ENCODE peak calls at places on chromosomes 11 and 22, in ten cellular contexts. One of them, this sample, is unnamed. For H3K4me1, the result is how much of the 10 kb centered on the place peaks cover.

GRCh38 chr22:43127166-43127908 is 15.9 kb downstream of the MCAT start:
- DNase-seq in Karpas-422: no peak
- DNase-seq in fibroblast of lung: no peak
- DNase-seq in colonic mucosa: peak
- DNase-seq in pancreas: no peak
- DNase-seq in tibial artery: no peak
- DNase-seq in mammary epithelial cell: peak
- DNase-seq in cardiac muscle cell: no peak
- DNase-seq in naive thymus-derived CD4-positive, alpha-beta T cell: no peak
- DNase-seq in thoracic aorta: no peak
- DNase-seq in this sample: no peak

GRCh38 chr22:43337385-43337784 is 5.8 kb downstream of the SCUBE1 start:
- DNase-seq in cardiac muscle cell: peak
- DNase-seq in mammary epithelial cell: no peak
- DNase-seq in tibial artery: no peak
- DNase-seq in naive thymus-derived CD4-positive, alpha-beta T cell: no peak
- DNase-seq in pancreas: no peak
- DNase-seq in fibroblast of lung: no peak
- DNase-seq in colonic mucosa: no peak
- DNase-seq in Karpas-422: no peak
- DNase-seq in thoracic aorta: no peak
- DNase-seq in this sample: no peak

GRCh38 chr11:78350646-78351165 is 66.9 kb downstream of the GAB2 start:
- DNase-seq in tibial artery: no peak
- DNase-seq in thoracic aorta: no peak
- DNase-seq in naive thymus-derived CD4-positive, alpha-beta T cell: no peak
- DNase-seq in pancreas: no peak
- DNase-seq in Karpas-422: peak
- DNase-seq in mammary epithelial cell: no peak
- DNase-seq in fibroblast of lung: peak
- DNase-seq in cardiac muscle cell: peak
- DNase-seq in colonic mucosa: peak
- DNase-seq in this sample: no peak

GRCh38 chr11:20008870-20009644 is 151.2 kb downstream of the DBX1 start:
- DNase-seq in mammary epithelial cell: no peak
- DNase-seq in cardiac muscle cell: no peak
- DNase-seq in tibial artery: no peak
- DNase-seq in thoracic aorta: no peak
- DNase-seq in naive thymus-derived CD4-positive, alpha-beta T cell: no peak
- DNase-seq in colonic mucosa: no peak
- DNase-seq in pancreas: no peak
- DNase-seq in fibroblast of lung: no peak
- DNase-seq in Karpas-422: no peak
- DNase-seq in this sample: no peak

GRCh38 chr22:37220543-37220968 is 8.3 kb upstream of the SSTR3 start:
- DNase-seq in mammary epithelial cell: no peak
- DNase-seq in fibroblast of lung: no peak
- DNase-seq in pancreas: no peak
- DNase-seq in tibial artery: no peak
- DNase-seq in naive thymus-derived CD4-positive, alpha-beta T cell: peak
- DNase-seq in colonic mucosa: no peak
- DNase-seq in cardiac muscle cell: peak
- DNase-seq in thoracic aorta: no peak
- DNase-seq in Karpas-422: no peak
- DNase-seq in this sample: peak

GRCh38 chr22:20459152-20459542 is 21.5 kb upstream of the SCARF2 start:
- DNase-seq in tibial artery: no peak
- DNase-seq in cardiac muscle cell: no peak
- DNase-seq in colonic mucosa: no peak
- DNase-seq in Karpas-422: no peak
- DNase-seq in mammary epithelial cell: no peak
- DNase-seq in fibroblast of lung: no peak
- DNase-seq in thoracic aorta: no peak
- DNase-seq in naive thymus-derived CD4-positive, alpha-beta T cell: no peak
- DNase-seq in pancreas: no peak
- DNase-seq in this sample: no peak

GRCh38 chr11:117145393-117145761 is 1.3 kb downstream of the PAFAH1B2 start:
- DNase-seq in colonic mucosa: peak
- DNase-seq in thoracic aorta: no peak
- DNase-seq in tibial artery: no peak
- DNase-seq in pancreas: no peak
- DNase-seq in mammary epithelial cell: peak
- DNase-seq in Karpas-422: no peak
- DNase-seq in cardiac muscle cell: peak
- DNase-seq in fibroblast of lung: peak
- DNase-seq in naive thymus-derived CD4-positive, alpha-beta T cell: peak
- DNase-seq in this sample: peak

GRCh38 chr11:19091366-19091765 is 25.6 kb upstream of the ZDHHC13 start:
- DNase-seq in Karpas-422: no peak
- DNase-seq in fibroblast of lung: no peak
- DNase-seq in cardiac muscle cell: no peak
- DNase-seq in tibial artery: no peak
- DNase-seq in naive thymus-derived CD4-positive, alpha-beta T cell: no peak
- DNase-seq in thoracic aorta: no peak
- DNase-seq in colonic mucosa: no peak
- DNase-seq in mammary epithelial cell: peak
- DNase-seq in pancreas: no peak
- DNase-seq in this sample: no peak

DNA sequence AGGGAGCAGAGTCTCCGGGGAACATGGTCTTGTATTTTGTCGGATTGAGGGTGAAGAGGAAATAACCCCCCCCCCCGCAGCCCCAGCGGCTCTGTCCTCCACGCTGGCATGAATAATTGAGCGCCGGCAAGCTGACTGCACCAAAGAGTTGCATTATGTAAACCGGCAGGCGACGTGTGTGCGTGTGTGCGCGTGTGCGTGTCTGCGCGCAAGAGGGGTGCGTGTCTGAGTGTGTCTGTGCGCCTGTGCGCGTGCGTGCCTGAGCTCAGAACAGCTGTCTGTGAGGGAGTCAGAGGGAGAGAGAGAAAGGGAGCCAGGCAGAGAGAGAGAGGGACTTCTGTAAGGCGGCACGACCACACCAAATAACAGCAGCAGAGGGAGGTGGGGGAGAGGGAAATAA is 94.4 kb downstream of the SCN3B start:
- DNase-seq in naive thymus-derived CD4-positive, alpha-beta T cell: peak
- DNase-seq in fibroblast of lung: peak
- DNase-seq in pancreas: peak
- DNase-seq in cardiac muscle cell: peak
- DNase-seq in mammary epithelial cell: no peak
- DNase-seq in colonic mucosa: no peak
- DNase-seq in Karpas-422: peak
- DNase-seq in tibial artery: peak
- DNase-seq in thoracic aorta: no peak
- DNase-seq in this sample: no peak
- H3K27ac ChIP-seq in naive thymus-derived CD4-positive, alpha-beta T cell: no peak
- H3K27ac ChIP-seq in fibroblast of lung: peak
- H3K27ac ChIP-seq in pancreas: no peak
- H3K27ac ChIP-seq in cardiac muscle cell: no peak
- H3K27ac ChIP-seq in mammary epithelial cell: no peak
- H3K27ac ChIP-seq in colonic mucosa: no peak
- H3K27ac ChIP-seq in Karpas-422: peak
- H3K27ac ChIP-seq in tibial artery: no peak
- H3K27ac ChIP-seq in thoracic aorta: no peak
- H3K27ac ChIP-seq in this sample: no peak

GRCh38 chr11:12121504-12121903 is 11.1 kb downstream of the MICAL2 start:
- DNase-seq in naive thymus-derived CD4-positive, alpha-beta T cell: no peak
- DNase-seq in cardiac muscle cell: no peak
- DNase-seq in mammary epithelial cell: no peak
- DNase-seq in pancreas: no peak
- DNase-seq in thoracic aorta: no peak
- DNase-seq in Karpas-422: no peak
- DNase-seq in tibial artery: no peak
- DNase-seq in colonic mucosa: no peak
- DNase-seq in fibroblast of lung: no peak
- DNase-seq in this sample: no peak

GRCh38 chr11:12122083-12122482 is 11.7 kb downstream of the MICAL2 start:
- DNase-seq in tibial artery: no peak
- DNase-seq in Karpas-422: peak
- DNase-seq in colonic mucosa: no peak
- DNase-seq in cardiac muscle cell: no peak
- DNase-seq in pancreas: peak
- DNase-seq in fibroblast of lung: no peak
- DNase-seq in thoracic aorta: no peak
- DNase-seq in mammary epithelial cell: no peak
- DNase-seq in naive thymus-derived CD4-positive, alpha-beta T cell: no peak
- DNase-seq in this sample: no peak

GRCh38 chr11:12123799-12124198 is 13.4 kb downstream of the MICAL2 start:
- DNase-seq in Karpas-422: no peak
- DNase-seq in colonic mucosa: no peak
- DNase-seq in pancreas: no peak
- DNase-seq in mammary epithelial cell: no peak
- DNase-seq in naive thymus-derived CD4-positive, alpha-beta T cell: no peak
- DNase-seq in cardiac muscle cell: no peak
- DNase-seq in fibroblast of lung: peak
- DNase-seq in thoracic aorta: no peak
- DNase-seq in tibial artery: no peak
- DNase-seq in this sample: no peak

GRCh38 chr11:12124306-12124705 is 13.9 kb downstream of the MICAL2 start:
- DNase-seq in cardiac muscle cell: no peak
- DNase-seq in mammary epithelial cell: no peak
- DNase-seq in thoracic aorta: no peak
- DNase-seq in pancreas: no peak
- DNase-seq in colonic mucosa: no peak
- DNase-seq in fibroblast of lung: no peak
- DNase-seq in tibial artery: no peak
- DNase-seq in naive thymus-derived CD4-positive, alpha-beta T cell: no peak
- DNase-seq in Karpas-422: no peak
- DNase-seq in this sample: no peak

DNA sequence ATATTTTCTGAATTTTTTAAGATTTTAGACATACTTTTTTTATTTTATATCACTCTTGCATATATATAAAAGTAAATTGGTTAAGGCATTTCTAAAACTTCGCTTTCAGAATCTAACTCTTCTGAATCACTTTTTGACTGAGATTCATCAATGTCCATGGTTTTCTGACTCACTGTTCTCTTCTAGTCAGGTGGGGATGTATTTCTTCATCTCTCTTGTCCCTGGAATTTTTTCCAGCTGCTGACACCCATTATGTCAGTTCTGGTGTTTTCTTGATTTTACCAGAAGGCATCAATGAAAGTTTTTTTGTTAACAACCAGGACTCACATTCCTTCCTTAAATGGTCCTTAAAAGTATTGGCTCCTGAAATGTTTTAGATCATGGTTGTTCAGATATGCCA is 12.8 kb downstream of the MICAL2 start:
- DNase-seq in pancreas: no peak
- DNase-seq in fibroblast of lung: peak
- DNase-seq in cardiac muscle cell: peak
- DNase-seq in mammary epithelial cell: peak
- DNase-seq in Karpas-422: no peak
- DNase-seq in thoracic aorta: no peak
- DNase-seq in naive thymus-derived CD4-positive, alpha-beta T cell: no peak
- DNase-seq in tibial artery: no peak
- DNase-seq in colonic mucosa: no peak
- DNase-seq in this sample: no peak
- H3K4me1 ChIP-seq in pancreas: under half
- H3K4me1 ChIP-seq in fibroblast of lung: half or more
- H3K4me1 ChIP-seq in cardiac muscle cell: half or more
- H3K4me1 ChIP-seq in mammary epithelial cell: half or more
- H3K4me1 ChIP-seq in Karpas-422: under half
- H3K4me1 ChIP-seq in thoracic aorta: half or more
- H3K4me1 ChIP-seq in naive thymus-derived CD4-positive, alpha-beta T cell: under half
- H3K4me1 ChIP-seq in tibial artery: half or more
- H3K4me1 ChIP-seq in colonic mucosa: under half
- H3K4me1 ChIP-seq in this sample: under half

DNA sequence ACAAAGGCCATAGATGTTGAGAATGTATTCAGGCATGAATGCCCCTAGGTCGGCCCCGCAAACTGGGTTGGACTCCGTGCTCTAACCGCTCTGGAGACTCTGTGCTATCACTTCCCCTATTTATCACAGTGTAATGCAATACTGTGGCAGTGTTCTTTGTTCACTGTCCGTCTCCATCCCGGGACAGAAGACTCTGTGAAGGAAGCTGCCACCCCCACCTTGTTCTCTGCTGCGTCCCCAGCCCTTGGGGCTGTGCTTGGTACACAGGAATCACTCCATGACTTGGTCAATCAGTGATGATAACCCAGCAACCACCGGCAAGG is 57.6 kb downstream of the TSPAN18 start:
- DNase-seq in cardiac muscle cell: no peak
- DNase-seq in mammary epithelial cell: no peak
- DNase-seq in naive thymus-derived CD4-positive, alpha-beta T cell: no peak
- DNase-seq in tibial artery: no peak
- DNase-seq in thoracic aorta: no peak
- DNase-seq in Karpas-422: peak
- DNase-seq in pancreas: no peak
- DNase-seq in fibroblast of lung: no peak
- DNase-seq in colonic mucosa: no peak
- DNase-seq in this sample: no peak
- H3K27ac ChIP-seq in cardiac muscle cell: peak
- H3K27ac ChIP-seq in mammary epithelial cell: no peak
- H3K27ac ChIP-seq in naive thymus-derived CD4-positive, alpha-beta T cell: no peak
- H3K27ac ChIP-seq in tibial artery: peak
- H3K27ac ChIP-seq in thoracic aorta: no peak
- H3K27ac ChIP-seq in Karpas-422: no peak
- H3K27ac ChIP-seq in pancreas: no peak
- H3K27ac ChIP-seq in fibroblast of lung: no peak
- H3K27ac ChIP-seq in colonic mucosa: no peak
- H3K27ac ChIP-seq in this sample: no peak

GRCh38 chr11:824942-825341 is 2.8 kb upstream of the CRACR2B start:
- DNase-seq in naive thymus-derived CD4-positive, alpha-beta T cell: no peak
- DNase-seq in mammary epithelial cell: no peak
- DNase-seq in Karpas-422: no peak
- DNase-seq in fibroblast of lung: no peak
- DNase-seq in cardiac muscle cell: no peak
- DNase-seq in pancreas: peak
- DNase-seq in tibial artery: no peak
- DNase-seq in thoracic aorta: no peak
- DNase-seq in colonic mucosa: no peak
- DNase-seq in this sample: no peak

GRCh38 chr11:824292-824880 is 3.3 kb upstream of the CRACR2B start:
- DNase-seq in Karpas-422: no peak
- DNase-seq in tibial artery: no peak
- DNase-seq in fibroblast of lung: no peak
- DNase-seq in cardiac muscle cell: no peak
- DNase-seq in mammary epithelial cell: no peak
- DNase-seq in naive thymus-derived CD4-positive, alpha-beta T cell: no peak
- DNase-seq in thoracic aorta: no peak
- DNase-seq in pancreas: peak
- DNase-seq in colonic mucosa: peak
- DNase-seq in this sample: no peak

GRCh38 chr11:827146-827860 is 416 bp upstream of the CRACR2B start:
- DNase-seq in thoracic aorta: no peak
- DNase-seq in naive thymus-derived CD4-positive, alpha-beta T cell: no peak
- DNase-seq in tibial artery: no peak
- DNase-seq in pancreas: peak
- DNase-seq in fibroblast of lung: no peak
- DNase-seq in colonic mucosa: peak
- DNase-seq in cardiac muscle cell: no peak
- DNase-seq in mammary epithelial cell: no peak
- DNase-seq in Karpas-422: peak
- DNase-seq in this sample: no peak

GRCh38 chr11:826836-827145 is 928 bp upstream of the CRACR2B start:
- DNase-seq in fibroblast of lung: no peak
- DNase-seq in Karpas-422: no peak
- DNase-seq in colonic mucosa: no peak
- DNase-seq in pancreas: no peak
- DNase-seq in cardiac muscle cell: no peak
- DNase-seq in thoracic aorta: no peak
- DNase-seq in naive thymus-derived CD4-positive, alpha-beta T cell: no peak
- DNase-seq in tibial artery: no peak
- DNase-seq in mammary epithelial cell: no peak
- DNase-seq in this sample: no peak

DNA sequence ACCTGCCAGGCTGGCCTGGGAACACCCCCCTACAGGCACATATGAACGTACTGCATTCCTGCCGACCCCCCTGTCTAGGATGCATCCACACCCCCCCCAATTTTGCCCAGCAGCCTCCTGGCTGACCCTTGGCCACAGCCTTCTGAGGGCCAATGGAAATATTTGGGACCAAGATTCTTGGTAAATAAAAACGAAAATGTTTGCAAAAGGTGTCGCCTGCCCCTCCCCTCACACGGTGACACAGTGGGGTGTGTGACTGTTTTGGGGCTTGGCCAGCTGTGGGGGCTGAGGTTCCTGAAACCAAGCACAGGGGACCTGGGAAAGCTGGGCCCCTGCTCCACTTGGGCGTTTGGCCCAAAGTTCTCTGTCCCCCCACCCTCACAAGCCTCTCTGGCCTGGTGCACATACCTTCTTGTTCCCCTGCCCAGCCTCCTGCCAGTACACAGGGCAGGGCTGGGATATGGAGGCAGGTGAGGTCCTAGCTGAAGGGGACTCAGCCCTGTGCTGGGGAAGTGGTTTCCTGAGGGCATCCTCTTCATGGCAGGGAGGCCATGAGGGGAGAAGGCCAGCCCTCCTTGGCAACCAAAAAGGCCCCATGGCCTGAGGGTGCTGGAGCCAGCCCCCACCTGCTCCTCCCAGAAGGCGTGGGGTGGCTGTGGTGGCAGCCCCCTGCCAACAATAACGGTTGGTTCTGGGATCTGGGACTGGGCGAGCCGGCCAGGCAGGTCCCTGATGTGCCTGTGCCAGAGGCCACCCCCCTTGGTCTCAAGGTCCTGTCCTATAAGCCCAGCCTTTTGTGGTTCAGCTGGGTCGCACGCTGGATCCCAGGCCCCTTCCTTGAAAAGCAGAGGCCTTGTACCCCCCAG is 2.1 kb upstream of the CRACR2B start:
- DNase-seq in cardiac muscle cell: no peak
- DNase-seq in fibroblast of lung: no peak
- DNase-seq in tibial artery: no peak
- DNase-seq in Karpas-422: no peak
- DNase-seq in mammary epithelial cell: no peak
- DNase-seq in thoracic aorta: no peak
- DNase-seq in colonic mucosa: peak
- DNase-seq in pancreas: peak
- DNase-seq in naive thymus-derived CD4-positive, alpha-beta T cell: no peak
- DNase-seq in this sample: no peak
- H3K4me1 ChIP-seq in cardiac muscle cell: under half
- H3K4me1 ChIP-seq in fibroblast of lung: under half
- H3K4me1 ChIP-seq in tibial artery: half or more
- H3K4me1 ChIP-seq in Karpas-422: under half
- H3K4me1 ChIP-seq in mammary epithelial cell: under half
- H3K4me1 ChIP-seq in thoracic aorta: half or more
- H3K4me1 ChIP-seq in colonic mucosa: under half
- H3K4me1 ChIP-seq in pancreas: under half
- H3K4me1 ChIP-seq in naive thymus-derived CD4-positive, alpha-beta T cell: under half
- H3K4me1 ChIP-seq in this sample: under half

This sample was measured in CD4-positive, CD25-positive, alpha-beta regulatory T cell.